ENCODE peak calls at places on chromosomes 4 and X, in eight cellular contexts. One of them, this sample, is unnamed.

GRCh38 chrX:103107836-103108235 is 14.9 kb upstream of the NXF3 start:
- DNase-seq in breast epithelium: no peak
- DNase-seq in SK-N-SH: no peak
- DNase-seq in choroid plexus epithelial cell: no peak
- DNase-seq in fibroblast of lung: no peak
- DNase-seq in brain microvascular endothelial cell: peak
- DNase-seq in natural killer cell: no peak
- DNase-seq in HCT116: no peak
- DNase-seq in this sample: no peak

GRCh38 chrX:149871940-149872339 is 9.0 kb upstream of the MAGEA8 start:
- DNase-seq in SK-N-SH: peak
- DNase-seq in HCT116: peak
- DNase-seq in brain microvascular endothelial cell: peak
- DNase-seq in fibroblast of lung: no peak
- DNase-seq in natural killer cell: peak
- DNase-seq in choroid plexus epithelial cell: peak
- DNase-seq in breast epithelium: no peak
- DNase-seq in this sample: no peak

GRCh38 chrX:19237919-19238318 is 105.8 kb upstream of the PDHA1 start:
- DNase-seq in natural killer cell: no peak
- DNase-seq in SK-N-SH: no peak
- DNase-seq in breast epithelium: no peak
- DNase-seq in HCT116: no peak
- DNase-seq in brain microvascular endothelial cell: no peak
- DNase-seq in choroid plexus epithelial cell: no peak
- DNase-seq in fibroblast of lung: peak
- DNase-seq in this sample: no peak

GRCh38 chrX:2542826-2543551 is 42.2 kb upstream of the DHRSX start:
- DNase-seq in choroid plexus epithelial cell: no peak
- DNase-seq in HCT116: no peak
- DNase-seq in brain microvascular endothelial cell: no peak
- DNase-seq in natural killer cell: no peak
- DNase-seq in breast epithelium: no peak
- DNase-seq in SK-N-SH: no peak
- DNase-seq in fibroblast of lung: no peak
- DNase-seq in this sample: no peak

GRCh38 chr4:106659386-106659785 is 290.8 kb upstream of the GIMD1 start:
- DNase-seq in brain microvascular endothelial cell: no peak
- DNase-seq in choroid plexus epithelial cell: peak
- DNase-seq in natural killer cell: no peak
- DNase-seq in breast epithelium: no peak
- DNase-seq in fibroblast of lung: no peak
- DNase-seq in HCT116: no peak
- DNase-seq in SK-N-SH: no peak
- DNase-seq in this sample: no peak

GRCh38 chr4:167221074-167221473 is 13.2 kb downstream of the SPOCK3 start:
- DNase-seq in natural killer cell: no peak
- DNase-seq in breast epithelium: no peak
- DNase-seq in SK-N-SH: no peak
- DNase-seq in fibroblast of lung: no peak
- DNase-seq in HCT116: no peak
- DNase-seq in choroid plexus epithelial cell: no peak
- DNase-seq in brain microvascular endothelial cell: no peak
- DNase-seq in this sample: no peak

GRCh38 chr4:113561092-113561491 is 200.4 kb downstream of the CAMK2D start:
- DNase-seq in choroid plexus epithelial cell: peak
- DNase-seq in HCT116: no peak
- DNase-seq in natural killer cell: no peak
- DNase-seq in fibroblast of lung: peak
- DNase-seq in breast epithelium: no peak
- DNase-seq in SK-N-SH: no peak
- DNase-seq in brain microvascular endothelial cell: no peak
- DNase-seq in this sample: no peak

GRCh38 chr4:140654516-140654855 is 85.7 kb upstream of the UCP1 start:
- DNase-seq in brain microvascular endothelial cell: no peak
- DNase-seq in breast epithelium: no peak
- DNase-seq in natural killer cell: no peak
- DNase-seq in SK-N-SH: no peak
- DNase-seq in choroid plexus epithelial cell: peak
- DNase-seq in HCT116: no peak
- DNase-seq in fibroblast of lung: no peak
- DNase-seq in this sample: no peak

GRCh38 chr4:118811008-118811764 is 24.7 kb downstream of the SEC24D start:
- DNase-seq in fibroblast of lung: peak
- DNase-seq in natural killer cell: no peak
- DNase-seq in choroid plexus epithelial cell: peak
- DNase-seq in SK-N-SH: no peak
- DNase-seq in breast epithelium: no peak
- DNase-seq in brain microvascular endothelial cell: no peak
- DNase-seq in HCT116: no peak
- DNase-seq in this sample: no peak

GRCh38 chrX:79065696-79066095 is 78.8 kb upstream of the GPR174 start:
- DNase-seq in natural killer cell: no peak
- DNase-seq in SK-N-SH: no peak
- DNase-seq in HCT116: no peak
- DNase-seq in choroid plexus epithelial cell: no peak
- DNase-seq in fibroblast of lung: no peak
- DNase-seq in brain microvascular endothelial cell: no peak
- DNase-seq in breast epithelium: no peak
- DNase-seq in this sample: no peak

GRCh38 chr4:22434895-22435294 is 81.0 kb downstream of the ADGRA3 start:
- DNase-seq in natural killer cell: no peak
- DNase-seq in choroid plexus epithelial cell: peak
- DNase-seq in SK-N-SH: peak
- DNase-seq in fibroblast of lung: peak
- DNase-seq in brain microvascular endothelial cell: peak
- DNase-seq in HCT116: peak
- DNase-seq in breast epithelium: no peak
- DNase-seq in this sample: no peak

GRCh38 chr4:151233600-151233999 is 43.4 kb upstream of the PRSS48 start:
- DNase-seq in breast epithelium: no peak
- DNase-seq in HCT116: no peak
- DNase-seq in SK-N-SH: no peak
- DNase-seq in fibroblast of lung: no peak
- DNase-seq in choroid plexus epithelial cell: no peak
- DNase-seq in brain microvascular endothelial cell: no peak
- DNase-seq in natural killer cell: no peak
- DNase-seq in this sample: no peak

GRCh38 chr4:113823291-113823659 is 61.7 kb upstream of the CAMK2D start:
- DNase-seq in natural killer cell: no peak
- DNase-seq in breast epithelium: no peak
- DNase-seq in choroid plexus epithelial cell: peak
- DNase-seq in HCT116: no peak
- DNase-seq in brain microvascular endothelial cell: no peak
- DNase-seq in fibroblast of lung: no peak
- DNase-seq in SK-N-SH: no peak
- DNase-seq in this sample: no peak

GRCh38 chr4:136329042-136329662 is 1203.1 kb downstream of the PCDH18 start:
- DNase-seq in brain microvascular endothelial cell: peak
- DNase-seq in choroid plexus epithelial cell: peak
- DNase-seq in fibroblast of lung: peak
- DNase-seq in natural killer cell: no peak
- DNase-seq in breast epithelium: no peak
- DNase-seq in SK-N-SH: no peak
- DNase-seq in HCT116: no peak
- DNase-seq in this sample: no peak
- TF ChIP-seq CTCF in brain microvascular endothelial cell: peak
- TF ChIP-seq CTCF in choroid plexus epithelial cell: peak
- TF ChIP-seq CTCF in fibroblast of lung: no peak
- TF ChIP-seq CTCF in natural killer cell: no peak
- TF ChIP-seq CTCF in breast epithelium: no peak
- TF ChIP-seq CTCF in SK-N-SH: no peak
- TF ChIP-seq CTCF in HCT116: peak
- TF ChIP-seq CTCF in this sample: no peak

DNA sequence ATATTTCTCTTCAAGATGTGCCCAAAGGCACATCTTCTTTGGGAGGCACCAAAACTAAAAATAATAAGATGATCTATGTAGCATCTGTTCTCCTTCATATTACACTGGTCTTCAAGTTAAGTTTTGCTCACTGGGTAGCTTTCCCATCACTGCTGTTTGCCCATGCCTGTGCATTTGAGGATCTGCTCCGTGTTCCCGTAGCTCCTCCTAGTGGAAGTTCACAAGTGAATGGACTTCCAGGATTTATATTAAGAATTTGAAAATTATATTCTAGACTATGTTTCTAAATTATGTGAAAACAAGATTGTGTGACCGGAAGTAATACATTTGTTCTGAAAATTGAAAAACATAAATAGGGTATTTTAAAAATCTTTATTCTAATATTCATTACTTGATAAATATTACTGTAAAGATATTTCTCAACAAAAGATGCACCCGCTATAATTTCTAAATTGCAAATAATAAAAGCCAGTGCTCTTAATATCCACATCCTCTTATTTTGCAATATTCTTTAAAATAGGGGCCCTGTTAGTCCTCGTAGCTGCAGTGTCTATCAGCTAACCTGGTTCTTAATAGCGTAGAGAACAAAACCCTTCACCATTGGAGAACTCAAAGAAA is 147.7 kb downstream of the RBM46 start:
- DNase-seq in choroid plexus epithelial cell: peak
- DNase-seq in HCT116: peak
- DNase-seq in fibroblast of lung: peak
- DNase-seq in natural killer cell: no peak
- DNase-seq in brain microvascular endothelial cell: peak
- DNase-seq in breast epithelium: no peak
- DNase-seq in SK-N-SH: peak
- DNase-seq in this sample: no peak
- TF ChIP-seq CTCF in choroid plexus epithelial cell: peak
- TF ChIP-seq CTCF in HCT116: peak
- TF ChIP-seq CTCF in fibroblast of lung: peak
- TF ChIP-seq CTCF in natural killer cell: no peak
- TF ChIP-seq CTCF in brain microvascular endothelial cell: peak
- TF ChIP-seq CTCF in breast epithelium: no peak
- TF ChIP-seq CTCF in SK-N-SH: peak
- TF ChIP-seq CTCF in this sample: no peak

GRCh38 chr4:122914938-122915337 is 7.5 kb downstream of the NUDT6 start:
- DNase-seq in breast epithelium: no peak
- DNase-seq in fibroblast of lung: peak
- DNase-seq in SK-N-SH: no peak
- DNase-seq in choroid plexus epithelial cell: peak
- DNase-seq in natural killer cell: no peak
- DNase-seq in HCT116: no peak
- DNase-seq in brain microvascular endothelial cell: peak
- DNase-seq in this sample: no peak

GRCh38 chr4:122911588-122911987 is 10.8 kb downstream of the NUDT6 start:
- DNase-seq in choroid plexus epithelial cell: peak
- DNase-seq in fibroblast of lung: no peak
- DNase-seq in natural killer cell: no peak
- DNase-seq in brain microvascular endothelial cell: no peak
- DNase-seq in SK-N-SH: no peak
- DNase-seq in HCT116: no peak
- DNase-seq in breast epithelium: no peak
- DNase-seq in this sample: no peak

GRCh38 chr4:122917731-122918130 is 4.7 kb downstream of the NUDT6 start:
- DNase-seq in natural killer cell: no peak
- DNase-seq in fibroblast of lung: peak
- DNase-seq in SK-N-SH: no peak
- DNase-seq in choroid plexus epithelial cell: peak
- DNase-seq in HCT116: no peak
- DNase-seq in brain microvascular endothelial cell: no peak
- DNase-seq in breast epithelium: no peak
- DNase-seq in this sample: no peak

GRCh38 chr4:122912810-122913575 is 9.4 kb downstream of the NUDT6 start:
- DNase-seq in breast epithelium: no peak
- DNase-seq in choroid plexus epithelial cell: no peak
- DNase-seq in fibroblast of lung: no peak
- DNase-seq in SK-N-SH: no peak
- DNase-seq in natural killer cell: no peak
- DNase-seq in HCT116: no peak
- DNase-seq in brain microvascular endothelial cell: no peak
- DNase-seq in this sample: no peak

DNA sequence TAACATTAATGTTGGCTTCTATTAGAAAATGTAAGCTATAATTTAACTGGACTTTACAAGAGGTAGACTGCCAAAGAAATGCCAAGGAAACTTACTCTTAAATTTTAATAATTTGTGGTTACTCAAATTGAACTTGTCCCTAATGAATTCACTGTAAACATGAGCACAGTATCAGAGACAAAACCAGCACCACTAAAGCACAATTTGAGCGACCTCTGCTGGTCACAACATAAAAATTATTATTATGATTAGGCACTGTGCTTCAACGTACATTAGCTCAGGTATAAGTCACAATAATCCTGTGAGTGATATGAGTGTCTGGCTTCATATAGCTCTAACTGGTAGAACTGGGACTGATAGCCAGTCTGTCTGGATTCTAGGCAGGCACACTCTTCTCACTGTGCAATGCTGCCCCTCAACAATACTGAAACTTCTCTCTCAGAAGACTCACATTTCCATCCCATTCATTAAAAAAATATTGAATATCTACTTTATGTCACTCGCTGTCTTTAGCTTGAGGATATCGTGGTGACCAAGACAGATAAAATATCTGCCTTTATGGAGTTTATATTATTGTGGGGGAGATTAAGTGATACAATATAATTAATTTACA is 8.0 kb downstream of the NUDT6 start:
- DNase-seq in fibroblast of lung: peak
- DNase-seq in natural killer cell: no peak
- DNase-seq in choroid plexus epithelial cell: peak
- DNase-seq in SK-N-SH: peak
- DNase-seq in brain microvascular endothelial cell: no peak
- DNase-seq in breast epithelium: no peak
- DNase-seq in HCT116: no peak
- DNase-seq in this sample: peak
- TF ChIP-seq CTCF in fibroblast of lung: peak
- TF ChIP-seq CTCF in natural killer cell: peak
- TF ChIP-seq CTCF in choroid plexus epithelial cell: peak
- TF ChIP-seq CTCF in SK-N-SH: peak
- TF ChIP-seq CTCF in brain microvascular endothelial cell: peak
- TF ChIP-seq CTCF in breast epithelium: peak
- TF ChIP-seq CTCF in HCT116: no peak
- TF ChIP-seq CTCF in this sample: peak

GRCh38 chr4:123090886-123091285 is 168.5 kb upstream of the NUDT6 start:
- DNase-seq in breast epithelium: no peak
- DNase-seq in SK-N-SH: no peak
- DNase-seq in choroid plexus epithelial cell: no peak
- DNase-seq in brain microvascular endothelial cell: no peak
- DNase-seq in natural killer cell: no peak
- DNase-seq in HCT116: no peak
- DNase-seq in fibroblast of lung: no peak
- DNase-seq in this sample: no peak

GRCh38 chr4:123096038-123096437 is 173.6 kb upstream of the NUDT6 start:
- DNase-seq in HCT116: peak
- DNase-seq in choroid plexus epithelial cell: peak
- DNase-seq in fibroblast of lung: peak
- DNase-seq in natural killer cell: no peak
- DNase-seq in brain microvascular endothelial cell: peak
- DNase-seq in SK-N-SH: no peak
- DNase-seq in breast epithelium: no peak
- DNase-seq in this sample: no peak

GRCh38 chr4:123088521-123088920 is 166.1 kb upstream of the NUDT6 start:
- DNase-seq in HCT116: no peak
- DNase-seq in breast epithelium: no peak
- DNase-seq in choroid plexus epithelial cell: no peak
- DNase-seq in SK-N-SH: no peak
- DNase-seq in fibroblast of lung: no peak
- DNase-seq in brain microvascular endothelial cell: no peak
- DNase-seq in natural killer cell: no peak
- DNase-seq in this sample: no peak

GRCh38 chr4:123092603-123093002 is 170.2 kb upstream of the NUDT6 start:
- DNase-seq in choroid plexus epithelial cell: no peak
- DNase-seq in fibroblast of lung: no peak
- DNase-seq in SK-N-SH: no peak
- DNase-seq in brain microvascular endothelial cell: no peak
- DNase-seq in breast epithelium: no peak
- DNase-seq in HCT116: no peak
- DNase-seq in natural killer cell: no peak
- DNase-seq in this sample: no peak

GRCh38 chr4:123093247-123093646 is 170.8 kb upstream of the NUDT6 start:
- DNase-seq in breast epithelium: no peak
- DNase-seq in choroid plexus epithelial cell: no peak
- DNase-seq in HCT116: no peak
- DNase-seq in natural killer cell: no peak
- DNase-seq in fibroblast of lung: no peak
- DNase-seq in SK-N-SH: no peak
- DNase-seq in brain microvascular endothelial cell: no peak
- DNase-seq in this sample: no peak
- TF ChIP-seq CTCF in breast epithelium: no peak
- TF ChIP-seq CTCF in choroid plexus epithelial cell: peak
- TF ChIP-seq CTCF in HCT116: peak
- TF ChIP-seq CTCF in natural killer cell: no peak
- TF ChIP-seq CTCF in fibroblast of lung: no peak
- TF ChIP-seq CTCF in SK-N-SH: no peak
- TF ChIP-seq CTCF in brain microvascular endothelial cell: peak
- TF ChIP-seq CTCF in this sample: no peak

This sample was measured in B cell.